ENCODE peak calls at places on chromosomes 6 and 20, in eight cellular contexts. C is glomerular endothelial cell; M is activated T-cell treated with anti-CD3 and anti-CD28 coated beads, Interleukin-2, amount 50 U/mL, for 48 hours; D is nephron progenitor cell; O is cardiac fibroblast; F is ovary; Q is heart right ventricle; X is ELR. Z is an unnamed sample.

GRCh38 chr20:61875996-61876395 is 189.7 kb downstream of the TAF4 start:
- DNase-seq in C (no peak), M (no peak), D (no peak), O (no peak), F (no peak), Q (no peak), X (no peak), Z (no peak)

GRCh38 chr6:51788121-51788520 is 299.3 kb downstream of the PKHD1 start:
- DNase-seq in C (no peak), M (no peak), D (no peak), O (no peak), F (no peak), Q (no peak), X (no peak), Z (no peak)

GRCh38 chr20:23094927-23095326 is 8.8 kb upstream of the CD93 start:
- DNase-seq in C (no peak), M (no peak), D (no peak), O (peak), F (no peak), Q (no peak), X (no peak), Z (no peak)

GRCh38 chr6:40626886-40627285 is 39.7 kb upstream of the LRFN2 start:
- DNase-seq in C (no peak), M (no peak), D (no peak), O (no peak), F (no peak), Q (no peak), X (peak), Z (no peak)

GRCh38 chr6:25866011-25866410 is 8.0 kb downstream of the SLC17A3 start:
- DNase-seq in C (no peak), M (no peak), D (no peak), O (no peak), F (no peak), Q (no peak), X (no peak), Z (no peak)

GRCh38 chr6:18400831-18401446 is 13.8 kb downstream of the RNF144B start:
- DNase-seq in C (no peak), M (no peak), D (no peak), O (peak), F (no peak), Q (no peak), X (peak), Z (no peak)

GRCh38 chr6:26215200-26216014 is 128.2 kb downstream of the HFE start:
- DNase-seq in C (no peak), M (peak), D (no peak), O (peak), F (no peak), Q (no peak), X (peak), Z (no peak)

GRCh38 chr6:148952147-148953041 is 205.6 kb downstream of the UST start:
- DNase-seq in C (no peak), M (no peak), D (no peak), O (no peak), F (no peak), Q (no peak), X (no peak), Z (no peak)

GRCh38 chr6:111683749-111684267 is 78.1 kb upstream of the TRAF3IP2 start:
- DNase-seq in C (peak), M (no peak), D (no peak), O (peak), F (peak), Q (no peak), X (no peak), Z (no peak)

GRCh38 chr20:13008761-13009681 is at the start of gene SPTLC3:
- DNase-seq in C (no peak), M (peak), D (peak), O (peak), F (peak), Q (no peak), X (peak), Z (no peak)

GRCh38 chr20:51354769-51355319 is 187.7 kb downstream of the NFATC2 start:
- DNase-seq in C (no peak), M (no peak), D (no peak), O (peak), F (no peak), Q (no peak), X (peak), Z (no peak)

GRCh38 chr6:140345935-140346334 is 971.5 kb upstream of the CITED2 start:
- DNase-seq in C (no peak), M (no peak), D (no peak), O (peak), F (no peak), Q (no peak), X (no peak), Z (no peak)

Z was measured in brain pericyte.